ENCODE peak calls at places on chromosomes 2 and 18, in six cellular contexts. H is Karpas-422, G is mammary epithelial cell, R is pancreas, J is right cardiac atrium, U is colonic mucosa. Z is an unnamed sample.

GRCh38 chr18:10798727-10799435 is 273.1 kb downstream of the NAPG start:
- DNase-seq in R (peak; percentile 45), U (no peak), H (no peak), J (no peak), G (no peak), Z (no peak)

GRCh38 chr2:173991857-173992588 is 26.9 kb upstream of the SP3 start:
- DNase-seq in H (no peak), G (peak; percentile 17), R (no peak), U (peak; percentile 42), J (peak; percentile 98), Z (no peak)

GRCh38 chr2:160816916-160817315 is 323.3 kb upstream of the RBMS1 start:
- DNase-seq in R (no peak), G (no peak), U (no peak), J (no peak), H (peak; percentile 78), Z (no peak)

GRCh38 chr2:151237422-151238012 is 24.1 kb downstream of the RBM43 start:
- DNase-seq in G (peak; percentile 77), J (no peak), U (no peak), H (no peak), R (no peak), Z (no peak)

GRCh38 chr2:28271914-28272240 is 120.8 kb upstream of the FOSL2 start:
- DNase-seq in H (no peak), G (no peak), U (no peak), R (no peak), J (no peak), Z (no peak)

GRCh38 chr2:64455545-64455944 is 1.6 kb downstream of the LGALSL start:
- DNase-seq in H (no peak), U (no peak), R (no peak), J (no peak), G (peak; percentile 24), Z (no peak)

GRCh38 chr2:108589372-108589771 is 55.1 kb downstream of the LIMS1 start:
- DNase-seq in J (no peak), U (no peak), R (no peak), G (no peak), H (no peak), Z (no peak)

GRCh38 chr2:234457421-234457820 is 39.5 kb downstream of the ARL4C start:
- DNase-seq in G (no peak), U (no peak), R (no peak), J (no peak), H (no peak), Z (no peak)

GRCh38 chr2:95314964-95315611 is 17.9 kb downstream of the KCNIP3 start:
- DNase-seq in J (peak; percentile 38), G (peak; percentile 62), R (peak; percentile 71), H (peak; percentile 48), U (peak; percentile 49), Z (peak; percentile 63)

GRCh38 chr2:188974184-188974583 is at the start of gene COL3A1:
- DNase-seq in R (no peak), G (no peak), J (peak; percentile 81), U (peak; percentile 37), H (no peak), Z (no peak)

GRCh38 chr2:88657131-88657530 is 29.9 kb upstream of the EIF2AK3 start:
- DNase-seq in G (no peak), J (no peak), R (no peak), U (no peak), H (no peak), Z (no peak)

GRCh38 chr18:22073411-22073810 is 96.0 kb upstream of the GATA6 start:
- DNase-seq in U (no peak), R (no peak), H (no peak), J (no peak), G (no peak), Z (no peak)

GRCh38 chr18:22069916-22070315 is 99.5 kb upstream of the GATA6 start:
- DNase-seq in G (no peak), H (no peak), J (peak; percentile 52), R (peak; percentile 43), U (no peak), Z (no peak)

DNA sequence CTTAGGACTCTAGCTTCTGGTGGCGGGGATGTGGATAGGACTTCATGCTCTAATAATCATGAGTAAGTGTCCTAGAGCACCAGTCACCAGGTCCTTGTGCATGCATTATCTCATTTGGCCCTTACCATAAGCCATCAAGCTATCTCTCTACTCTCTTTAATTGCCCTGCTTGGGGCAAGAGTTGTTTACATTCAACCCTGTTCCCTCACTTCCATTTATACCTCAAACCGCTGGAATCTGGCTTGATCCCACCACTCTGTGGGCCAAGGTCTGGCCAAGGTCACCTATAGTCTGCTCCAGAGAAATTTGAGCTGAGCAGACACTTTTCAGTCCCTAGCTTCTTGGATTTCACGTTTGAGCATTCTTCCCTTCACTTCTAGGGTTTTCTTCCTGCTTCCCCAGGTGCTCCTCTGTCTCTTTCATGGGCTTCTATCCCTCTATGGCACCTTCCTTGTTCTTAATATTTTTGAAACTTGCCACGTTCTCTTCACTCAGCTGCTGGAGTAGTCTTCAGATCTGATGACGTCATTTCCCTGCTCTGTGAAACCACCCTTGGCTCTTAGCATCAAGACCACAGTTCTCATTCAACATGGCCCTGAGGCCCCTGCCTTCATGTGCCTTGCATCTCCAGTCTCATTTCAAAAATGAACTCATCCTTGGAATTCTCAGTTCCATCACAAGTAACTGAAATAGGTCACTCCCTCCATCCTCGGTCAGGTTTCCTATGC is 94.9 kb upstream of the GATA6 start:
- DNase-seq in H (no peak), R (no peak), U (no peak), G (no peak), J (no peak), Z (no peak)
- H3K27ac ChIP-seq in H (no peak overlapping the region), R (no peak overlapping the region), U (no peak overlapping the region), G (no peak overlapping the region), J (no peak overlapping the region), Z (no peak overlapping the region)

DNA sequence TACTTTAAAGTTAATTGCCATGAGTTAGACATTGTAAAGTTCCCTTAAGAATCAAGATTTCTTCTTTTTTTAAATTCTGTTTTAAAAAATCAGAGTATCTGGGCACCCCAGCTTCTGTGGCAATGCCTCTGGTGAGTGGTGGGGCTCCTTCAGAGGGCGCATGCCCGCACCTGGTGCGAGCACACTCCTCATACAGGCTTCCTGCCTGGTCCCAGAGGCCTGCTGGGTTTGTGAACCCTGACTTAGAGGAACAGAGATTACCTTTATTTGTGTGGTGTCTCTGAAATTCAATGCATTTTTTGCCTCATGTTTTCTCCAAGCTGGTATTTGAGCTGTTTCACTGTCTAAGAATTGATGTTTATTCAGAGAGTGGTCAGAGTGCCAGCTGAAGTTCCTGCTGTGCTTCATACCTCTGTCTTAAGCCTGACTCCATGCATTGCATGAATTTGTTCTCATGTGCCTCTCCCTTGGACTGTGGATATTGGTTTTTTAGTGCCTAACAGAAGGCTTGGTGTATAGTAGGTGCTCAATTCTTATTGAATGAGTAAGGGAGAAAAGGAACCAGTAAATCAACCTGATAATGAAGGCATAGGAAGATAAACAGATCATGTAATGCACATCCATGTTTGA is 28.9 kb downstream of the PHLPP1 start:
- DNase-seq in H (no peak), U (no peak), J (no peak), R (no peak), G (no peak), Z (peak; percentile 89)
- H3K27ac ChIP-seq in H (no peak overlapping the region), U (peak overlapping the region; percentile 5), J (no peak overlapping the region), R (no peak overlapping the region), G (no peak overlapping the region), Z (no peak overlapping the region)

DNA sequence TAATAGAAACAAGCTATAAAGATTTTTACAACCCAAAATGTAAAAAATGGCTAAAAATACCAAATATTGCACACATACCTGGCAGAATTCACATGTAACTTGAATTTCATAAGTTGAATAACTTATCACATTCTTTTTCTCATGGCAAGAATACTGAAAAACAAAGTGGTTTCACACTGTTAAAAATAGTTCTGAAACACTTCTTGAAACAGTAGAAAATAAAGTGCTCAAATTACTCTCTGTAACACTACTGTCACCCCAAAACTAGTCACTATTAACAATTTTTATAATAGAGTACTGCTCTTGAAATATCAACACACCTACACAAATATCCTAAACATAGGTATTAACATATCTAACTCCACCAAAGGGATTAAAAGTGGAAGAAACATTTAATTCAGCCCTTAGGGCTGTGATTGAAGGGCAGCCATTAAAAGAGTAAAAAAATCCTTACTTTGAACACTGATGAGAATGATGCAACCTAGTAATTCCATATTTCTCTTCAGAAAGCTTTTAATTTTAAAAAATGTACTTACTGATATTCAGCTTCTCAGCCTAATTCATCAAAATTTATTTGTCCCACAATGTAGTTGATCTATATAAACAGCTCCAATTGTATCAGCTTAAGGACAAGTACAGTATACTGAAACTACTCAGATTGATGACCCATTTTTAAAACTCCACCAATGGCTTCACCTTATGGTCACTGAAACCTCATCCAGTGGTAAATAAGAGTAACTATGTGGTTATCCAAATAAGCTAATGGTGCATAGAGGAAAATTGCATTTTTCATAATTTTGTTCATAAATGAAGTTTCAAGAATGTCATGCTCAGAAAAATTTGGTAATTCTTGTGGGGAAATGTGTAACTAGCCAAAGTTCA is 31.4 kb downstream of the ATF2 start:
- DNase-seq in H (no peak), J (no peak), R (no peak), U (no peak), G (no peak), Z (no peak)
- H3K27ac ChIP-seq in H (peak overlapping the region; percentile 14), J (no peak overlapping the region), R (no peak overlapping the region), U (no peak overlapping the region), G (no peak overlapping the region), Z (no peak overlapping the region)

GRCh38 chr2:158936978-158937377 is 31.5 kb upstream of the TANC1 start:
- DNase-seq in G (peak; percentile 79), J (no peak), H (no peak), U (no peak), R (no peak), Z (no peak)
- H3K27ac ChIP-seq in G (no peak overlapping the region), J (peak overlapping the region; percentile 64), H (no peak overlapping the region), U (no peak overlapping the region), R (no peak overlapping the region), Z (peak overlapping the region; percentile 8)

GRCh38 chr2:207704031-207704430 is 7.4 kb upstream of the CCNYL1 start:
- DNase-seq in H (no peak), G (no peak), U (no peak), J (no peak), R (no peak), Z (no peak)
- H3K27ac ChIP-seq in H (no peak overlapping the region), G (no peak overlapping the region), U (no peak overlapping the region), J (no peak overlapping the region), R (no peak overlapping the region), Z (no peak overlapping the region)

GRCh38 chr2:236873666-236874065 is 212.0 kb upstream of the COPS8 start:
- DNase-seq in J (no peak), R (no peak), G (peak; percentile 25), U (no peak), H (no peak), Z (no peak)

GRCh38 chr2:236872971-236873370 is 212.7 kb upstream of the COPS8 start:
- DNase-seq in U (peak; percentile 10), J (no peak), R (no peak), G (no peak), H (no peak), Z (no peak)

GRCh38 chr2:236870401-236870800 is 215.3 kb upstream of the COPS8 start:
- DNase-seq in U (no peak), J (no peak), H (no peak), G (no peak), R (no peak), Z (no peak)

GRCh38 chr2:236871500-236872001 is 214.1 kb upstream of the COPS8 start:
- DNase-seq in H (no peak), R (no peak), J (no peak), U (peak; percentile 30), G (peak; percentile 92), Z (no peak)

DNA sequence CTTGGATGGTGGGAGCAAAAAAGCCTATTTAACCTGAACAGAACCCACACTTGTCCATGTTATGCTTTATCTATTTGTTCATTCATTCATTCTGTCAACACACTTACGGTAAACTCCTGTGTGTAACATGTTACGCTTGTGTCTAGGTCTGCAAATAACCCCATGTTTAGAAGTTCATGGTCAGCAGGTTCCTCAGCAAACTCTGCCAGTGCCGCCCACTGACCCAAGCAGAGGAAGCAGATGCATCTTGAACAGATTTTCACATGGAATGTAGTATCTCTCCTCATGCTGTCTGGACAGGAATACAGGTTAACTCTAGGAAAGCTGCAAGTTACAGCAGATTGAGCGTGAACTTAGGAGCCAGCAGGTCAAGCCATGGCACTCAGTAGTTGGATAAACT is 213.7 kb upstream of the COPS8 start:
- DNase-seq in G (no peak), H (no peak), U (peak; percentile 14), J (no peak), R (no peak), Z (no peak)
- H3K27ac ChIP-seq in G (peak overlapping the region; percentile 79), H (no peak overlapping the region), U (peak overlapping the region; percentile 11), J (no peak overlapping the region), R (no peak overlapping the region), Z (peak overlapping the region; percentile 58)